ENCODE peak calls at places on chromosomes 1 and 21, in five cellular contexts. Q, Z, P, B and X are unnamed samples. For H3K4me1, the result is how much of the 10 kb centered on the place peaks cover.

GRCh38 chr1:204439976-204440375 is 28.4 kb upstream of the PPP1R15B start:
- DNase-seq in Q (no peak), Z (no peak), P (no peak), B (no peak), X (no peak)

GRCh38 chr1:81912383-81912782 is 111.6 kb downstream of the ADGRL2 start:
- DNase-seq in Q (no peak), Z (no peak), P (peak), B (no peak), X (no peak)

GRCh38 chr1:172089768-172090510 is 248.6 kb downstream of the DNM3 start:
- DNase-seq in Q (peak), Z (peak), P (peak), B (peak), X (no peak)

GRCh38 chr1:173400387-173400995 is 76.6 kb upstream of the PRDX6 start:
- DNase-seq in Q (no peak), Z (no peak), P (no peak), B (no peak), X (no peak)

GRCh38 chr1:182281541-182281940 is 110.0 kb downstream of the GLUL start:
- DNase-seq in Q (no peak), Z (no peak), P (no peak), B (no peak), X (no peak)

GRCh38 chr1:183674339-183674738 is 21.2 kb upstream of the APOBEC4 start:
- DNase-seq in Q (no peak), Z (no peak), P (no peak), B (no peak), X (no peak)

GRCh38 chr1:182761396-182762395 is 27.9 kb upstream of the NPL start:
- DNase-seq in Q (no peak), Z (no peak), P (peak), B (no peak), X (no peak)

GRCh38 chr1:29057700-29058099 is 66.0 kb downstream of the TMEM200B start:
- DNase-seq in Q (no peak), Z (no peak), P (no peak), B (no peak), X (no peak)

GRCh38 chr1:8540971-8541370 is 223.1 kb downstream of the SLC45A1 start:
- DNase-seq in Q (no peak), Z (no peak), P (no peak), B (no peak), X (no peak)

GRCh38 chr1:3315991-3316943 is 138.2 kb upstream of the ARHGEF16 start:
- DNase-seq in Q (no peak), Z (no peak), P (no peak), B (peak), X (no peak)

GRCh38 chr1:10779201-10779600 is 17.2 kb downstream of the CASZ1 start:
- DNase-seq in Q (no peak), Z (peak), P (peak), B (no peak), X (no peak)

GRCh38 chr1:3066250-3066711 is 2.7 kb upstream of the PRDM16 start:
- DNase-seq in Q (no peak), Z (no peak), P (no peak), B (no peak), X (peak)

GRCh38 chr1:154404511-154404931 is 622 bp upstream of the IL6R start:
- DNase-seq in Q (no peak), Z (no peak), P (no peak), B (no peak), X (no peak)
- H3K4me1 ChIP-seq in Q (half or more), Z (under half), P (under half), B (under half), X (under half)

GRCh38 chr1:21904475-21904724 is 32.7 kb downstream of the HSPG2 start:
- DNase-seq in Q (no peak), Z (no peak), P (no peak), B (no peak), X (peak)

GRCh38 chr1:21906173-21907078 is 30.7 kb downstream of the HSPG2 start:
- DNase-seq in Q (no peak), Z (peak), P (no peak), B (no peak), X (peak)

GRCh38 chr1:21907079-21907418 is 30.1 kb downstream of the HSPG2 start:
- DNase-seq in Q (no peak), Z (no peak), P (no peak), B (no peak), X (peak)

GRCh38 chr1:21903638-21904474 is 33.3 kb downstream of the HSPG2 start:
- DNase-seq in Q (no peak), Z (no peak), P (no peak), B (no peak), X (peak)

DNA sequence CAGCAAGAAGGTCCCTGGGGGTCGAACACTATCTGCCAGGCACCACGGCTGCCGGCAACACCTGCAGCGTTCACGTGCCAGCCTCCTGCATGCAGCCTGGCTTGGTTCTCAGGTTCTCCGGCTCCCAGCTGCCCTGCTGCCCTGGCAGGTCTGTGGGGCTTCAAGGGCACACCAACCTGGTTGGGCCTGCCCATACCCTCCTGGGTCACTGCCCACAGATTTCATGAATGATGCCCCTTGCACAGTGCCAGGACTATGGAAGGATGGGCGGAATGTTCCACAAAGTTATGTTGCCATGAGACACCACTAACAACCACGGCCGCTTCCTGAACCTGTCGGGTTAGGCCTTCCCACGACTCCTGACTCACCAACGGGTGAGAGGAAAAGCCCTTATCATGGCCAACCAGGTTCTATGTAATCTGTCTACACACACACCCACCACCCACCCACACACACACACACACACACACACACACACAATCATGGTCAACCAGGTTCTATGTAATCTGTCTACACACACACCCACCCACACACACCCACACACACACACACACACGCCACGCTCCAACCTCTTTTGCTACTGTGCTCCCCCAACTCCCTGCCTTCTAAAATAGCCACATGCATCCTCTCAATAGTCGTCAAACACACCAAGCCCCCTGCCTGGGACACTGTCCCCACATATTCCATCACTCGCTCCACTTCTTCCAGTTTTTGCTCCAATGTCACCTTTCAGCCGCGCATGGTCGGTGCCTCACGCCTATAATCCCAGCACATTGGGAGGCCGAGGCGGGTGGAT is 32.2 kb downstream of the HSPG2 start:
- DNase-seq in Q (no peak), Z (peak), P (peak), B (no peak), X (peak)
- H3K27ac ChIP-seq in Q (no peak), Z (peak), P (no peak), B (no peak), X (no peak)

DNA sequence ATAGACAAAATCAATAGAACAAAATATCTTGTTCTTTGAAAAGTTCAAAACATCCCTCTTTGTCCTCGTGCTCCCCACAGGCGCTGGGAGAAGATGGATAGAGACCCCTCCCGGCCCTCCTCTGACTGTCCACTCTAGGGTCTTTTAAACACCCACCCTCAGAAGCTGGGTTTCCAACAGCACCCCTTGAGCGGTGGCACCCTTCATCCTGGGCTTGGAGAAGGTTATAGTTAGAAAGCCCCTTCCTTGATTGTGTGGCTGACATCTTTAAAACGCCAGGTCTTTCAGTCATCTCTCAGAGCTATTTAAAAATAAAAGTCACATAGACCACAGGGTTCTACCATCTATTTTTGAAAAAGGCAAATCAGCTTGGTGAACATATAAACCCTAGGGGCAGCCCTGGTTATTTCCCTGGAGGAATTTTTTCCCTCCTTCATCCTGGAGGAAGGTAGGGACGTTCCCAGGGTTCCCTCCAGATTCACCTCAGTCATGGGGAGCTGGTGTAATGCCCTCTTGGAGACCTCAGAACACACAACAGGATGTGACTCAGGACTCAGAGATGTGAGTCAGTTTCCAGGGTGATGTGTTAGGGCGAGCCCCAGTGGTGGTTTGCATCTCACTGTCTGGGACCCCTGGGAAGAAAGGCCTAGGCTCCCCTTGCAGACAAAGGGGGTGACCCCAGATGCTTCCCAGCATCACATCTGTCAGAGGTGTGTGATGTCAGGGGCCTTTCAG is 138.5 kb downstream of the CLIC6 start:
- DNase-seq in Q (no peak), Z (no peak), P (peak), B (no peak), X (peak)
- TF ChIP-seq CTCF in Q (no peak), Z (no peak), P (peak), B (no peak), X (no peak)

GRCh38 chr1:19485362-19486187 is at the start of gene CAPZB:
- DNase-seq in Q (peak), Z (peak), P (peak), B (peak), X (peak)

GRCh38 chr1:19483691-19484090 is 1.6 kb downstream of the CAPZB start:
- DNase-seq in Q (no peak), Z (no peak), P (no peak), B (no peak), X (no peak)

GRCh38 chr1:19484338-19484792 is 974 bp downstream of the CAPZB start:
- DNase-seq in Q (no peak), Z (no peak), P (no peak), B (no peak), X (no peak)

GRCh38 chr1:19483261-19483660 is 2.1 kb downstream of the CAPZB start:
- DNase-seq in Q (no peak), Z (no peak), P (no peak), B (no peak), X (no peak)

DNA sequence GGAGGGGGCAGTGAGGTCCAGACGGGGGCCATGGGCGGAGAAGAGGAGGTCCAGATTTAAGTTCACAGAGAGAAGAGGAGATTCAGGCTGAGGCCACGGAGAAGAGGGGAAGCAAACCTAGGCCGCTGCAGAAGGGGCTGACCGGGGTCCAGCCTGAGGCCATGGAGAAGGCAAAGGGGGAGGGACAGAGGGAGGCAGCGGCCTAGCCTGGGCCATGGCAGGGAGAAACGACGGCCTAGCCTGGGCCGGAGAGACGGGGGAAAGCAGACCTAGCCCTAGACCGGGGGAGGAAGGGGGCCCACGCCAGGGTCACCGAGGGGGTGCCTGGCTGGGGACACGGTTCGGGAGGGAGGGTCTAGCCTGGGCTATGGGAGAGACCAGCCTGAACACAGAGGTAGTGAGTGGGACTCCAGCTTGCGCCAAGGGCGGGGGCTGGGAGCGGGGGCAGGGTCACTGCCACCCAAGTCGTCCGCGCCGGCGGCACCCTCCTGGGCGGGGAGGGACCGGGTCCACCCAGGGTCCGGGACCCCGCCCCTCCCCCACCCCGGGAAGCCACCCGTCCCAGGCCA is 462 bp downstream of the CAPZB start:
- DNase-seq in Q (no peak), Z (no peak), P (no peak), B (no peak), X (peak)
- H3K4me1 ChIP-seq in Q (half or more), Z (under half), P (under half), B (under half), X (under half)

GRCh38 chr1:7421471-7422075 is 349.5 kb upstream of the VAMP3 start:
- DNase-seq in Q (no peak), Z (no peak), P (no peak), B (no peak), X (peak)

GRCh38 chr1:7420706-7421105 is 350.4 kb upstream of the VAMP3 start:
- DNase-seq in Q (no peak), Z (no peak), P (no peak), B (no peak), X (peak)

GRCh38 chr1:7422081-7422480 is 349.0 kb upstream of the VAMP3 start:
- DNase-seq in Q (no peak), Z (no peak), P (no peak), B (no peak), X (peak)

GRCh38 chr1:7422966-7423365 is 348.1 kb upstream of the VAMP3 start:
- DNase-seq in Q (no peak), Z (no peak), P (no peak), B (no peak), X (peak)

GRCh38 chr1:7422561-7422960 is 348.5 kb upstream of the VAMP3 start:
- DNase-seq in Q (no peak), Z (no peak), P (no peak), B (no peak), X (peak)
- H3K27ac ChIP-seq in Q (no peak), Z (no peak), P (no peak), B (no peak), X (no peak)

GRCh38 chr21:39180429-39181019 is 2.7 kb downstream of the PSMG1 start:
- DNase-seq in Q (no peak), Z (no peak), P (no peak), B (peak), X (no peak)

GRCh38 chr21:39183272-39184049 is at the start of gene PSMG1:
- DNase-seq in Q (peak), Z (peak), P (peak), B (peak), X (peak)

GRCh38 chr21:39182484-39183271 is 573 bp downstream of the PSMG1 start:
- DNase-seq in Q (no peak), Z (no peak), P (no peak), B (no peak), X (no peak)

GRCh38 chr21:39181205-39181818 is 1.9 kb downstream of the PSMG1 start:
- DNase-seq in Q (no peak), Z (no peak), P (no peak), B (no peak), X (no peak)

GRCh38 chr21:39182016-39182415 is 1.2 kb downstream of the PSMG1 start:
- DNase-seq in Q (no peak), Z (no peak), P (no peak), B (peak), X (no peak)
- TF ChIP-seq CTCF in Q (no peak), Z (no peak), P (no peak), B (no peak), X (no peak)

GRCh38 chr1:170964506-170964905 is 29.2 kb downstream of the MROH9 start:
- DNase-seq in Q (no peak), Z (no peak), P (peak), B (no peak), X (no peak)

GRCh38 chr1:170959385-170959784 is 24.1 kb downstream of the MROH9 start:
- DNase-seq in Q (no peak), Z (no peak), P (peak), B (no peak), X (no peak)
- H3K4me1 ChIP-seq in Q (under half), Z (under half), P (under half), B (under half), X (under half)